ENCODE peak calls at places on chromosomes 5 and 9, in nine cellular contexts. S is H9, P is ovary, J is mucosa of descending colon, N is IMR-90, I is psoas muscle, L is transverse colon, Q is cardiac muscle cell, H is pancreas. G is an unnamed sample. For H3K4me1, the result is how much of the 10 kb centered on the place peaks cover.

GRCh38 chr5:163504091-163504931 is 1.1 kb upstream of the MAT2B start:
- DNase-seq in J (peak), S (no peak), H (no peak), Q (peak), L (peak), I (peak), N (peak), P (peak), G (peak)

GRCh38 chr9:105076729-105077128 is 148.8 kb upstream of the ABCA1 start:
- DNase-seq in S (no peak), H (no peak), I (no peak), J (no peak), L (no peak), P (no peak), N (no peak), Q (no peak), G (no peak)

GRCh38 chr5:56003633-56004032 is 8.9 kb upstream of the IL6ST start:
- DNase-seq in I (no peak), N (peak), H (no peak), P (no peak), S (no peak), Q (no peak), L (no peak), J (no peak), G (no peak)

GRCh38 chr9:129135476-129135875 is 24.3 kb downstream of the PTPA start:
- DNase-seq in N (no peak), L (no peak), H (no peak), I (no peak), P (no peak), Q (no peak), S (no peak), J (no peak), G (no peak)

GRCh38 chr5:138391859-138392386 is 39.4 kb downstream of the KDM3B start:
- DNase-seq in H (no peak), J (no peak), Q (peak), L (no peak), P (no peak), S (no peak), I (peak), N (no peak), G (no peak)

GRCh38 chr5:113115956-113116355 is 139.4 kb downstream of the DCP2 start:
- DNase-seq in Q (no peak), N (no peak), H (no peak), S (no peak), L (no peak), P (no peak), J (no peak), I (no peak), G (no peak)

GRCh38 chr9:100222674-100223073 is 123.6 kb downstream of the INVS start:
- DNase-seq in Q (no peak), I (no peak), H (no peak), P (no peak), S (no peak), J (no peak), L (no peak), N (peak), G (no peak)

GRCh38 chr5:127305486-127305885 is 14.9 kb downstream of the MEGF10 start:
- DNase-seq in S (no peak), J (no peak), Q (no peak), H (no peak), L (no peak), I (no peak), N (no peak), P (no peak), G (no peak)

GRCh38 chr9:72836790-72837189 is 116.1 kb downstream of the ALDH1A1 start:
- DNase-seq in L (no peak), N (no peak), S (no peak), J (no peak), I (no peak), P (no peak), Q (no peak), H (no peak), G (no peak)

GRCh38 chr5:125410501-125411162 is 664.2 kb upstream of the ZNF608 start:
- DNase-seq in H (no peak), P (no peak), Q (no peak), N (peak), I (no peak), J (no peak), L (no peak), S (no peak), G (no peak)

GRCh38 chr5:168317521-168318147 is 26.2 kb downstream of the WWC1 start:
- DNase-seq in N (peak), L (no peak), H (no peak), Q (peak), I (no peak), J (no peak), S (no peak), P (no peak), G (no peak)

GRCh38 chr5:8750100-8750499 is 795.8 kb downstream of the SEMA5A start:
- DNase-seq in P (no peak), Q (no peak), I (no peak), L (no peak), J (no peak), H (no peak), N (peak), S (no peak), G (no peak)
- TF ChIP-seq CTCF in P (no peak), Q (no peak), I (no peak), L (no peak), J (no peak), H (no peak), N (no peak), S (no peak), G (no peak)

DNA sequence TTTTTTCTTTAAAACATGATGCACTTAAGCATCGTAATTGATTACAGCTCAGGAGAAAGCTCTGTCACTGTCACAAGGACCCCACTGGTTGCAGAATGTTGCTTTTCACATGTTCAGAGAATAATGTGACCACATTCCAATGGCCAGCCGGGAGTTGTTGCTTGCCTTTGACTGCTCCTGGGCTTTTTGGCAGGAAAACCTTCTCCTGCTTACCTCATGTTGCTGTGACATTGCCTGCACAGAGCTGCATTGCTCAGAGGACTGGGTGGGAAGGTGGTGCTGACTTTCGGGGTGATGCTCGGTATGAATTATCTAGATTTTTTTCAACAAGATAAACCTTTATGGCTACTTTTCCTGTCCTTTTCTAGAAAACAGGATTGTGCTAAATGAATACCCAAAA is 88.2 kb downstream of the PALM2AKAP2 start:
- DNase-seq in N (peak), L (no peak), Q (no peak), P (no peak), I (no peak), J (no peak), H (no peak), S (no peak), G (no peak)
- H3K4me1 ChIP-seq in N (under half), L (under half), Q (half or more), P (under half), I (under half), J (under half), H (under half), S (under half), G (under half)

GRCh38 chr9:133540336-133541025 is 6.0 kb downstream of the ADAMTSL2 start:
- DNase-seq in N (no peak), P (no peak), Q (no peak), S (no peak), L (no peak), H (no peak), I (no peak), J (no peak), G (no peak)
- TF ChIP-seq CTCF in N (no peak), P (no peak), Q (no peak), S (peak), L (no peak), H (no peak), I (no peak), J (no peak), G (no peak)

DNA sequence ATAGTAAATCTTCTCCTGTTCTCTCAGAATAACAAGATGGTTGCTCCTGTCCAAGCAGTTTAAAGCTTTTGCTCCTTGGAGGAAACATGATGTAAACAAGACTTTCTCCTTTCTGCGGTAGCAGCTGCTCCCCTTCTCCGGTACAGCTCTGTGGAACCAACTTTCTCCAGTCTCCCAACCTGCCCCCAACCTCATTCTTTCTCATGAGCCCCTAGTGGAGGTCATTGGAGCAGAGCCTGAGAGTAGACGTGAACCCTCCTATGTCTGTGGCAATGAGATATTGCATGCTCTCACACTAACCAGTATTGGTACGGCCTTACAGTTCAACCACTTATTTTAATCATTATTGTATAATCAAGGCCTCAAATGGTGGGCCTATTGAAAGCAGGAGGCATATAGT is 483.8 kb upstream of the CDH10 start:
- DNase-seq in P (no peak), J (no peak), N (no peak), Q (no peak), H (no peak), S (peak), I (no peak), L (no peak), G (no peak)
- H3K4me1 ChIP-seq in P (under half), J (under half), N (under half), Q (under half), H (under half), S (under half), I (under half), L (under half), G (under half)